ENCODE peak calls at places on chromosomes 1 and 21, in nine cellular contexts. S, W, H, D, V, X, C, N and Z are unnamed samples.

GRCh38 chr1:235998812-235999211 is 66.1 kb downstream of the NID1 start:
- DNase-seq in N (no peak), V (no peak), S (no peak), X (no peak), D (no peak), W (no peak), C (no peak), H (no peak), Z (no peak)

GRCh38 chr1:19272064-19272463 is 16.5 kb downstream of the AKR7A3 start:
- DNase-seq in N (no peak), V (no peak), C (no peak), X (no peak), D (no peak), S (no peak), H (no peak), W (no peak), Z (no peak)

GRCh38 chr1:29133861-29134694 is 10.4 kb upstream of the TMEM200B start:
- DNase-seq in S (no peak), N (no peak), W (no peak), H (no peak), V (no peak), X (no peak), C (no peak), D (no peak), Z (no peak)

GRCh38 chr1:30756545-30757195 is 904 bp downstream of the LAPTM5 start:
- DNase-seq in W (no peak), S (peak), X (peak), H (no peak), N (no peak), C (peak), D (peak), V (no peak), Z (peak)

GRCh38 chr21:42009018-42009830 is 936 bp downstream of the ZBTB21 start:
- DNase-seq in C (peak), X (peak), N (peak), S (peak), W (peak), D (peak), V (peak), H (peak), Z (no peak)

GRCh38 chr1:150008699-150009098 is 1.8 kb downstream of the OTUD7B start:
- DNase-seq in N (peak), W (peak), D (no peak), V (no peak), S (no peak), X (no peak), C (no peak), H (no peak), Z (no peak)

GRCh38 chr1:48776400-48777218 is at the start of gene BEND5:
- DNase-seq in D (peak), X (peak), H (peak), S (peak), V (peak), C (peak), W (peak), N (peak), Z (peak)

GRCh38 chr1:54342764-54343687 is 63.2 kb downstream of the SSBP3 start:
- DNase-seq in S (no peak), N (no peak), W (no peak), H (no peak), X (no peak), V (no peak), D (no peak), C (no peak), Z (no peak)

GRCh38 chr21:32940079-32941014 is 85.4 kb upstream of the OLIG2 start:
- DNase-seq in X (peak), C (peak), H (no peak), N (peak), W (no peak), D (peak), V (peak), S (peak), Z (no peak)

GRCh38 chr21:28826569-28826968 is 166.1 kb downstream of the LTN1 start:
- DNase-seq in V (no peak), W (no peak), D (no peak), C (no peak), X (no peak), H (no peak), S (no peak), N (no peak), Z (no peak)

GRCh38 chr1:211603191-211603701 is 24.3 kb upstream of the SLC30A1 start:
- DNase-seq in V (no peak), C (no peak), W (no peak), N (no peak), H (no peak), D (peak), S (peak), X (peak), Z (no peak)

GRCh38 chr21:42214921-42215320 is 4.0 kb upstream of the ABCG1 start:
- DNase-seq in C (no peak), H (no peak), X (no peak), W (no peak), S (no peak), D (no peak), V (no peak), N (no peak), Z (no peak)

GRCh38 chr1:115632251-115633026 is 9.3 kb upstream of the VANGL1 start:
- DNase-seq in S (no peak), H (no peak), X (no peak), V (no peak), N (no peak), C (no peak), W (no peak), D (no peak), Z (no peak)

GRCh38 chr1:34266127-34266951 is 89.6 kb downstream of the C1orf94 start:
- DNase-seq in X (no peak), N (no peak), H (no peak), V (peak), S (no peak), D (no peak), C (no peak), W (no peak), Z (no peak)

GRCh38 chr1:54854376-54855020 is 32.5 kb downstream of the DHCR24 start:
- DNase-seq in X (peak), H (no peak), S (no peak), W (no peak), D (no peak), N (no peak), V (no peak), C (no peak), Z (no peak)

GRCh38 chr1:36304970-36305914 is 926 bp upstream of the SH3D21 start:
- DNase-seq in V (no peak), W (no peak), C (no peak), S (no peak), H (no peak), X (no peak), N (no peak), D (peak), Z (no peak)

GRCh38 chr1:222910699-222911098 is 95.9 kb downstream of the DISP1 start:
- DNase-seq in H (no peak), C (no peak), S (no peak), W (no peak), N (no peak), X (peak), D (no peak), V (no peak), Z (no peak)

GRCh38 chr1:218366322-218367052 is 21.4 kb downstream of the TGFB2 start:
- DNase-seq in H (no peak), W (peak), N (peak), S (no peak), D (no peak), X (no peak), C (no peak), V (no peak), Z (no peak)

GRCh38 chr1:18011703-18012102 is 95.9 kb upstream of the IGSF21 start:
- DNase-seq in V (no peak), X (no peak), D (no peak), C (no peak), S (no peak), W (no peak), N (no peak), H (no peak), Z (no peak)

GRCh38 chr1:3547055-3548005 is 64.0 kb downstream of the MEGF6 start:
- DNase-seq in H (no peak), W (no peak), S (no peak), N (no peak), D (no peak), V (no peak), X (no peak), C (no peak), Z (no peak)

GRCh38 chr1:239349699-239350098 is 36.7 kb upstream of the CHRM3 start:
- DNase-seq in S (no peak), X (no peak), D (no peak), W (no peak), C (no peak), H (no peak), N (no peak), V (no peak), Z (no peak)

GRCh38 chr1:164576311-164577271 is 17.6 kb downstream of the PBX1 start:
- DNase-seq in N (no peak), W (no peak), V (peak), X (peak), S (no peak), D (no peak), H (no peak), C (no peak), Z (no peak)

GRCh38 chr1:45647248-45648021 is 23.6 kb upstream of the CCDC17 start:
- DNase-seq in V (no peak), D (no peak), X (no peak), C (no peak), W (no peak), N (no peak), S (no peak), H (no peak), Z (no peak)

GRCh38 chr1:911875-912739 is 11.6 kb upstream of the SAMD11 start:
- DNase-seq in W (no peak), H (no peak), S (no peak), V (no peak), X (no peak), D (no peak), C (no peak), N (no peak), Z (peak)

GRCh38 chr1:92850019-92850418 is 18.2 kb downstream of the RPL5 start:
- DNase-seq in N (no peak), V (no peak), D (no peak), C (no peak), W (no peak), X (no peak), S (no peak), H (no peak), Z (no peak)

GRCh38 chr1:61290525-61290924 is 208.2 kb downstream of the NFIA start:
- DNase-seq in H (no peak), V (no peak), N (no peak), X (no peak), W (no peak), D (no peak), S (no peak), C (no peak), Z (no peak)

GRCh38 chr1:9589144-9589718 is 520 bp downstream of the TMEM201 start:
- DNase-seq in W (no peak), H (peak), S (peak), N (peak), V (no peak), D (peak), C (no peak), X (no peak), Z (no peak)

GRCh38 chr21:38212716-38213115 is 44.1 kb upstream of the KCNJ15 start:
- DNase-seq in H (no peak), W (no peak), X (no peak), D (no peak), V (no peak), N (no peak), C (no peak), S (no peak), Z (no peak)

GRCh38 chr1:89553195-89553584 is 28.6 kb downstream of the LRRC8B start:
- DNase-seq in D (no peak), H (no peak), W (no peak), V (no peak), S (no peak), N (peak), X (no peak), C (no peak), Z (no peak)

GRCh38 chr1:241639653-241640148 is 468 bp downstream of the CHML start:
- DNase-seq in W (no peak), V (peak), H (peak), S (peak), X (peak), C (no peak), D (peak), N (no peak), Z (peak)

GRCh38 chr1:14437410-14437913 is 161.0 kb upstream of the KAZN start:
- DNase-seq in H (no peak), C (no peak), N (no peak), V (no peak), D (no peak), S (no peak), X (no peak), W (no peak), Z (no peak)

GRCh38 chr1:107740574-107740973 is 224.4 kb downstream of the VAV3 start:
- DNase-seq in C (no peak), H (no peak), W (no peak), X (no peak), N (no peak), D (no peak), V (no peak), S (no peak), Z (no peak)

GRCh38 chr1:6385673-6386191 is 7.8 kb downstream of the ACOT7 start:
- DNase-seq in D (peak), W (peak), H (no peak), C (no peak), V (peak), X (peak), S (peak), N (peak), Z (peak)